ENCODE peak calls at places on chromosome 21, in four cellular contexts. O, K, G and V are unnamed samples.

GRCh38 chr21:35050348-35051286 is 1.5 kb upstream of the RUNX1 start:
- DNase-seq in K (no peak), O (no peak), G (peak), V (no peak)

GRCh38 chr21:32940079-32941014 is 85.4 kb upstream of the OLIG2 start:
- DNase-seq in K (peak), G (peak), O (no peak), V (no peak)

GRCh38 chr21:37904879-37905278 is 11.4 kb downstream of the KCNJ6 start:
- DNase-seq in O (no peak), G (peak), K (no peak), V (no peak)

GRCh38 chr21:45378258-45378966 is 26.6 kb upstream of the COL18A1 start:
- DNase-seq in K (peak), G (no peak), O (peak), V (peak)

GRCh38 chr21:39483917-39484316 is 32.1 kb downstream of the SH3BGR start:
- DNase-seq in O (no peak), G (peak), K (no peak), V (no peak)

GRCh38 chr21:36730291-36731281 is 31.7 kb downstream of the SIM2 start:
- DNase-seq in G (no peak), O (no peak), K (no peak), V (peak)

GRCh38 chr21:33299181-33299752 is 25.5 kb upstream of the IFNAR1 start:
- DNase-seq in G (no peak), O (no peak), K (no peak), V (peak)

GRCh38 chr21:28127390-28127789 is 865.3 kb downstream of the LTN1 start:
- DNase-seq in K (peak), O (no peak), G (peak), V (no peak)

GRCh38 chr21:44873356-44874239 is at the start of gene PTTG1IP:
- DNase-seq in G (peak), O (peak), K (peak), V (peak)

GRCh38 chr21:29578306-29578705 is 279.6 kb downstream of the BACH1 start:
- DNase-seq in K (no peak), O (no peak), G (no peak), V (no peak)

GRCh38 chr21:16851054-16851453 is 661.8 kb upstream of the CXADR start:
- DNase-seq in G (no peak), O (no peak), K (no peak), V (no peak)

GRCh38 chr21:37647781-37648180 is 268.5 kb downstream of the KCNJ6 start:
- DNase-seq in K (no peak), O (no peak), G (no peak), V (no peak)

GRCh38 chr21:41713495-41714281 is 53.2 kb downstream of the RIPK4 start:
- DNase-seq in K (no peak), G (no peak), O (no peak), V (no peak)

GRCh38 chr21:45334591-45335081 is 46.9 kb upstream of the POFUT2 start:
- DNase-seq in K (no peak), G (no peak), O (no peak), V (no peak)

GRCh38 chr21:43210454-43211084 is 41.8 kb downstream of the CRYAA start:
- DNase-seq in O (no peak), K (no peak), G (no peak), V (peak)

GRCh38 chr21:43370091-43370658 is 56.8 kb downstream of the SIK1 start:
- DNase-seq in O (no peak), K (no peak), G (peak), V (no peak)

GRCh38 chr21:41932576-41933258 is 21.1 kb downstream of the C2CD2 start:
- DNase-seq in G (peak), K (no peak), O (no peak), V (peak)

GRCh38 chr21:15682182-15682895 is 47.4 kb upstream of the USP25 start:
- DNase-seq in G (peak), K (no peak), O (peak), V (no peak)

GRCh38 chr21:41361786-41362604 is at the start of gene MX2:
- DNase-seq in K (no peak), G (peak), O (peak), V (peak)

GRCh38 chr21:46294647-46295176 is 8.6 kb downstream of the YBEY start:
- DNase-seq in G (peak), K (peak), O (no peak), V (no peak)

GRCh38 chr21:28851645-28852044 is 141.0 kb downstream of the LTN1 start:
- DNase-seq in O (no peak), K (no peak), G (no peak), V (no peak)

GRCh38 chr21:39003982-39004775 is 179.1 kb downstream of the PSMG1 start:
- DNase-seq in K (no peak), O (no peak), G (peak), V (no peak)

GRCh38 chr21:44529503-44530125 is 10.4 kb downstream of the KRTAP10-1 start:
- DNase-seq in G (no peak), O (no peak), K (no peak), V (peak)

GRCh38 chr21:45129231-45129923 is 55.0 kb downstream of the ADARB1 start:
- DNase-seq in G (peak), O (peak), K (no peak), V (no peak)

GRCh38 chr21:44405091-44405947 is 50.0 kb upstream of the LRRC3 start:
- DNase-seq in G (no peak), K (no peak), O (no peak), V (peak)

GRCh38 chr21:31524140-31524539 is 135.4 kb upstream of the SOD1 start:
- DNase-seq in G (no peak), O (no peak), K (no peak), V (no peak)

GRCh38 chr21:45855248-45855801 is 126.2 kb upstream of the COL6A1 start:
- DNase-seq in O (no peak), K (no peak), G (no peak), V (peak)

GRCh38 chr21:35204125-35204524 is 155.0 kb upstream of the RUNX1 start:
- DNase-seq in O (no peak), K (no peak), G (peak), V (no peak)

GRCh38 chr21:44703731-44704635 is 7.0 kb downstream of the KRTAP10-12 start:
- DNase-seq in K (no peak), O (no peak), G (no peak), V (peak)

GRCh38 chr21:33543505-33544129 is 779 bp downstream of the SON start:
- DNase-seq in O (peak), G (peak), K (peak), V (peak)